ENCODE peak calls at places on chromosomes 6 and 20, in nine cellular contexts. W, D, H, O, U, Z, S, Q and K are unnamed samples.

GRCh38 chr6:14804001-14804401 is 441.9 kb upstream of the JARID2 start:
- DNase-seq in S (no peak), O (no peak), Z (no peak), D (no peak), Q (no peak), W (no peak), H (no peak), U (no peak), K (no peak)

GRCh38 chr6:156886409-156886808 is 109.2 kb downstream of the ARID1B start:
- DNase-seq in D (no peak), W (no peak), H (no peak), Z (no peak), O (no peak), Q (no peak), S (peak), U (no peak), K (no peak)

GRCh38 chr6:5220436-5220835 is 40.3 kb downstream of the LYRM4 start:
- DNase-seq in Z (no peak), O (no peak), W (no peak), S (no peak), U (no peak), H (no peak), Q (no peak), D (no peak), K (no peak)

GRCh38 chr6:11277275-11278206 is 45.1 kb upstream of the NEDD9 start:
- DNase-seq in Z (no peak), D (no peak), S (no peak), W (no peak), Q (peak), U (no peak), H (peak), O (peak), K (no peak)

GRCh38 chr6:43359381-43359780 is 10.1 kb downstream of the ZNF318 start:
- DNase-seq in H (no peak), U (no peak), Q (no peak), Z (no peak), O (no peak), S (no peak), D (no peak), W (no peak), K (no peak)

GRCh38 chr20:986733-987355 is 15.3 kb downstream of the RSPO4 start:
- DNase-seq in H (no peak), D (no peak), Q (no peak), Z (no peak), O (no peak), S (no peak), U (no peak), W (no peak), K (no peak)

GRCh38 chr6:31008165-31008564 is 2.1 kb upstream of the MUC22 start:
- DNase-seq in Z (no peak), D (no peak), Q (no peak), S (no peak), H (no peak), W (no peak), U (no peak), O (no peak), K (no peak)

GRCh38 chr6:11410539-11411307 is 126.8 kb upstream of the TMEM170B start:
- DNase-seq in Z (no peak), Q (no peak), D (no peak), H (no peak), S (no peak), W (no peak), O (no peak), U (no peak), K (no peak)

GRCh38 chr6:139161169-139161568 is 26.3 kb downstream of the HECA start:
- DNase-seq in Z (no peak), W (peak), D (no peak), U (peak), O (no peak), S (no peak), Q (peak), H (no peak), K (no peak)